ENCODE peak calls at places on chromosomes 2 and 18, in five cellular contexts. M is body of pancreas, X is MM.1S, R is endodermal cell, V is adrenal gland. E is an unnamed sample.
A peak's percentile ranks its signal among the peaks of the same experiment; 100 is the strongest.

GRCh38 chr18:13099113-13099512 is 108.0 kb downstream of the CEP192 start:
- DNase-seq in X (no peak), M (no peak), R (no peak), V (no peak), E (no peak)

GRCh38 chr2:14313351-14313750 is 319.2 kb upstream of the LRATD1 start:
- DNase-seq in X (no peak), R (no peak), V (no peak), M (no peak), E (no peak)

GRCh38 chr2:225737556-225737955 is 338.0 kb downstream of the NYAP2 start:
- DNase-seq in R (no peak), V (no peak), M (no peak), X (no peak), E (no peak)

GRCh38 chr2:2560374-2561015 is 229.4 kb upstream of the MYT1L start:
- DNase-seq in R (peak; percentile 18), M (no peak), V (no peak), X (no peak), E (no peak)

GRCh38 chr2:226461981-226462380 is 337.6 kb downstream of the IRS1 start:
- DNase-seq in V (no peak), X (no peak), M (no peak), R (no peak), E (no peak)

GRCh38 chr2:235799281-235799680 is 305.4 kb downstream of the AGAP1 start:
- DNase-seq in M (no peak), R (no peak), V (no peak), X (no peak), E (no peak)

GRCh38 chr2:223055140-223055539 is 3.1 kb downstream of the KCNE4 start:
- DNase-seq in X (no peak), R (no peak), M (no peak), V (no peak), E (no peak)

GRCh38 chr2:99066602-99067001 is 74.9 kb upstream of the C2orf15 start:
- DNase-seq in M (peak; percentile 31), V (no peak), R (peak; percentile 54), X (peak; percentile 87), E (no peak)

GRCh38 chr2:27185331-27186026 is 26.4 kb upstream of the ATRAID start:
- DNase-seq in R (no peak), M (peak; percentile 17), V (peak; percentile 38), X (peak; percentile 22), E (peak; percentile 16)

GRCh38 chr2:152432206-152432653 is 97.3 kb downstream of the FMNL2 start:
- DNase-seq in V (peak; percentile 53), M (no peak), R (no peak), X (no peak), E (no peak)

GRCh38 chr2:41033127-41033526 is 581.2 kb upstream of the SLC8A1 start:
- DNase-seq in V (no peak), R (peak; percentile 56), M (no peak), X (no peak), E (no peak)

GRCh38 chr2:18119883-18120282 is 241.4 kb downstream of the KCNS3 start:
- DNase-seq in V (no peak), X (no peak), R (no peak), M (peak; percentile 33), E (no peak)

GRCh38 chr2:29420999-29421856 is 306.0 kb downstream of the CLIP4 start:
- DNase-seq in M (no peak), X (no peak), V (no peak), R (no peak), E (no peak)

GRCh38 chr2:161981679-161982300 is 92.2 kb downstream of the DPP4 start:
- DNase-seq in M (no peak), X (no peak), V (no peak), R (no peak), E (no peak)

DNA sequence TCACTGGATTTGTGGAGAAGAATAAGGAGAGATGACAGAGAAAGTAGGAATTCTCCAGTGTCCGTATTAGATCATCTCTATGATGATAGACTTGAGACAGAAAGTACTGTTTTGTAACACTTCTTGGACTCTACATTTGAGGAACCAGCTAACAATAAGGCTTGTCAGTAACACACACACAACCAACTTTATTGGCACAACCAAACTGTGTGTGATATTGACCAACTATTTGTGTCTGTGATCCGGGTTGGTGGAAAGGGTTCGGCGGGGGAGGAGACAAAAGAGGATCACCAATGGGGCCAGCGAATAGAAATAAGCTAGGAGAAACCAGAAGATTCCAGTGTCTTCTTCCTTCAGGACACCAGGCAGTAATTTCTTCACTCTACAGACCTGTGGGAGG is 79.8 kb downstream of the MARCHF4 start:
- DNase-seq in X (no peak), V (no peak), R (peak; percentile 49), M (no peak), E (no peak)
- H3K27ac ChIP-seq in X (no peak overlapping the region), V (no peak overlapping the region), R (no peak overlapping the region), M (no peak overlapping the region), E (no peak overlapping the region)

GRCh38 chr2:62227386-62228075 is 31.6 kb downstream of the B3GNT2 start:
- DNase-seq in V (no peak), R (no peak), X (no peak), M (no peak), E (no peak)
- H3K27ac ChIP-seq in V (no peak overlapping the region), R (no peak overlapping the region), X (no peak overlapping the region), M (no peak overlapping the region), E (no peak overlapping the region)

GRCh38 chr18:36830141-36830495 is 1.2 kb downstream of the KIAA1328 start:
- DNase-seq in V (no peak), R (no peak), X (no peak), M (no peak), E (no peak)
- H3K27ac ChIP-seq in V (no peak overlapping the region), R (no peak overlapping the region), X (no peak overlapping the region), M (no peak overlapping the region), E (no peak overlapping the region)

DNA sequence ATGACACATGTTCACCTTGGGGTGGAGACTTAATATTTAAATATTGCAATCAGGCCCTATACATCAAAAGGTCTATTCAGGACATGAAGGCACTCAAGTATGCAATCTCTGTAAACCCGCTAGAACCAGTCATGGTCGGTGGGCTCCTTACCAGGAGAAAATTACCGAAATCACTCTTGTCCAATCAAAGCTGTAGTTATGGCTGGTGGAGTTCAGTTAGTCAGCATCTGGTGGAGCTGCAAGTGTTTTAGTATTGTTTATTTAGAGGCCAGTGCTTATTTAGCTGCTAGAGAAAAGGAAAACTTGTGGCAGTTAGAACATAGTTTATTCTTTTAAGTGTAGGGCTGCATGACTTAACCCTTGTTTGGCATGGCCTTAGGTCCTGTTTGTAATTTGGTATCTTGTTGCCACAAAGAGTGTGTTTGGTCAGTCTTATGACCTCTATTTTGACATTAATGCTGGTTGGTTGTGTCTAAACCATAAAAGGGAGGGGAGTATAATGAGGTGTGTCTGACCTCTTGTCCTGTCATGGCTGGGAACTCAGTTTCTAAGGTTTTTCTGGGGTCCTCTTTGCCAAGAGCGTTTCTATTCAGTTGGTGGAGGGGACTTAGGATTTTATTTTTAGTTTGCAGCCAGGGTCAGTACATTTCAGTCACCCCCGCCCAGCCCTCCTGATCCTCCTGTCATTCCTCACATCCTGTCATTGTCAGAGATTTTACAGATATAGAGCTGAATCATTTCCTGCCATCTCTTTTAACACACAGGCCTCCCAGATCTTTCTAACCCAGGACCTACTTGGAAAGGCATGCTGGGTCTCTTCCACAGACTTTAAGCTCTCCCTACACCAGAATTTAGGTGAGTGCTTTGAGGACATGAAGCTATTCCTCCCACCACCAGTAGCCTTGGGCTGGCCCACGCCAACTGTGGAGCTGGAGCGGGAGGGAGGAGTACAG is 108.1 kb downstream of the XRCC5 start:
- DNase-seq in M (no peak), R (no peak), X (peak; percentile 73), V (peak; percentile 49), E (no peak)
- H3K27ac ChIP-seq in M (no peak overlapping the region), R (no peak overlapping the region), X (peak overlapping the region; percentile 97), V (peak overlapping the region; percentile 58), E (no peak overlapping the region)

DNA sequence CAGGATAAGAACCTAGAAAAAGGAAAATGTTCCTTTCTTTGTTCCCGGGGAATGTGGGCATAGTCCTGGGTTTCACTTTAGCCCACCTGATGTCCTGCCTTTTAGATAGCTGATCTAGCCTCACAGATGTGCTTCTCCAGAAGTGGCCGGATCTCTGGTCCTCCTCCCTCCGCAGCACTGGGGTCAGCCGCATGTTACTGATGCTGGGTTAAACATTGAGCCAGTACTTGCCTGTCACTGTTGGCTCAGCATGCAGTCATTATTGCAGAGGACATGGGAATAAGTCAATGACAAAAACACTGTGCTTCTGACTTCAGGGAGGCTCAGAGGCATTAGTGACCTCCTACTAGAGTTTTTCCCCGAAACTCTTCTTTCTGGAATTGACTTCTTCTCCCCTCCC is 27.6 kb downstream of the NCK2 start:
- DNase-seq in M (no peak), R (no peak), V (no peak), X (no peak), E (no peak)
- H3K27ac ChIP-seq in M (peak overlapping the region; percentile 31), R (no peak overlapping the region), V (no peak overlapping the region), X (no peak overlapping the region), E (no peak overlapping the region)

GRCh38 chr18:2882201-2882600 is 35.4 kb downstream of the EMILIN2 start:
- DNase-seq in R (no peak), M (no peak), X (no peak), V (no peak), E (no peak)

GRCh38 chr18:2881490-2882195 is 34.8 kb downstream of the EMILIN2 start:
- DNase-seq in M (no peak), X (no peak), R (no peak), V (no peak), E (no peak)

GRCh38 chr18:2884706-2885285 is 38.0 kb downstream of the EMILIN2 start:
- DNase-seq in R (no peak), V (no peak), M (no peak), X (no peak), E (no peak)

GRCh38 chr18:2881088-2881487 is 34.3 kb downstream of the EMILIN2 start:
- DNase-seq in X (no peak), R (no peak), M (no peak), V (no peak), E (no peak)

GRCh38 chr18:2883137-2883671 is 36.4 kb downstream of the EMILIN2 start:
- DNase-seq in R (no peak), V (no peak), M (no peak), X (no peak), E (no peak)
- H3K27ac ChIP-seq in R (no peak overlapping the region), V (no peak overlapping the region), M (no peak overlapping the region), X (no peak overlapping the region), E (no peak overlapping the region)

E was measured in substantia nigra.